ENCODE peak calls at places on chromosome 5, in eight cellular contexts. Y, W, B, J, K, A, S and U are unnamed samples.

GRCh38 chr5:98780390-98780789 is 6.9 kb downstream of the RGMB start:
- DNase-seq in K (no peak), A (no peak), Y (no peak), S (no peak), J (no peak), W (no peak), B (no peak), U (no peak)

GRCh38 chr5:134140530-134141201 is 26.2 kb downstream of the TCF7 start:
- DNase-seq in B (peak), J (peak), K (peak), S (peak), Y (peak), W (peak), A (no peak), U (peak)

GRCh38 chr5:38666668-38667498 is 110.4 kb upstream of the LIFR start:
- DNase-seq in K (no peak), Y (peak), A (no peak), J (peak), W (peak), S (no peak), B (peak), U (no peak)

GRCh38 chr5:142529626-142530278 is 156.1 kb downstream of the FGF1 start:
- DNase-seq in A (no peak), K (no peak), B (no peak), S (no peak), W (peak), Y (no peak), J (no peak), U (peak)

GRCh38 chr5:121668635-121669034 is 183.0 kb upstream of the FTMT start:
- DNase-seq in S (no peak), Y (no peak), J (no peak), B (no peak), A (peak), K (no peak), W (no peak), U (no peak)

GRCh38 chr5:172958268-172959046 is 767 bp upstream of the RPL26L1 start:
- DNase-seq in S (no peak), K (peak), J (peak), A (no peak), B (peak), W (peak), Y (peak), U (no peak)

GRCh38 chr5:128491291-128491690 is 46.8 kb downstream of the FBN2 start:
- DNase-seq in J (no peak), B (no peak), A (no peak), Y (peak), W (peak), K (no peak), S (no peak), U (no peak)

GRCh38 chr5:76701298-76701697 is 14.6 kb upstream of the F2R start:
- DNase-seq in K (no peak), W (peak), S (no peak), A (peak), J (no peak), Y (no peak), B (no peak), U (no peak)

GRCh38 chr5:113693205-113693553 is 179.7 kb downstream of the YTHDC2 start:
- DNase-seq in J (no peak), B (no peak), A (no peak), K (no peak), W (no peak), S (no peak), Y (peak), U (no peak)

GRCh38 chr5:132754947-132755346 is 7.7 kb downstream of the CCNI2 start:
- DNase-seq in W (peak), K (no peak), A (no peak), S (no peak), J (no peak), Y (peak), B (no peak), U (no peak)

GRCh38 chr5:79200573-79201183 is 35.3 kb upstream of the JMY start:
- DNase-seq in K (no peak), Y (peak), A (no peak), B (no peak), S (no peak), W (peak), J (no peak), U (no peak)

GRCh38 chr5:174491761-174492350 is 232.5 kb upstream of the MSX2 start:
- DNase-seq in Y (no peak), A (no peak), K (no peak), B (no peak), W (no peak), J (no peak), S (peak), U (no peak)

GRCh38 chr5:168093200-168093930 is 198.1 kb upstream of the WWC1 start:
- DNase-seq in A (no peak), K (no peak), J (no peak), S (no peak), Y (no peak), W (no peak), B (no peak), U (no peak)

GRCh38 chr5:154714271-154714986 is 40.7 kb upstream of the LARP1 start:
- DNase-seq in J (no peak), S (no peak), W (peak), B (peak), Y (no peak), K (no peak), A (no peak), U (peak)

GRCh38 chr5:30106596-30106995 is 1086.9 kb upstream of the CDH6 start:
- DNase-seq in A (no peak), J (no peak), B (no peak), Y (no peak), W (no peak), S (no peak), K (no peak), U (no peak)

GRCh38 chr5:127101533-127101932 is 28.2 kb upstream of the C5orf63 start:
- DNase-seq in Y (no peak), S (no peak), K (no peak), B (no peak), W (no peak), J (no peak), A (no peak), U (no peak)

GRCh38 chr5:137737349-137738256 is 1.7 kb upstream of the KLHL3 start:
- DNase-seq in K (no peak), B (peak), Y (no peak), W (peak), J (no peak), S (no peak), A (no peak), U (no peak)

DNA sequence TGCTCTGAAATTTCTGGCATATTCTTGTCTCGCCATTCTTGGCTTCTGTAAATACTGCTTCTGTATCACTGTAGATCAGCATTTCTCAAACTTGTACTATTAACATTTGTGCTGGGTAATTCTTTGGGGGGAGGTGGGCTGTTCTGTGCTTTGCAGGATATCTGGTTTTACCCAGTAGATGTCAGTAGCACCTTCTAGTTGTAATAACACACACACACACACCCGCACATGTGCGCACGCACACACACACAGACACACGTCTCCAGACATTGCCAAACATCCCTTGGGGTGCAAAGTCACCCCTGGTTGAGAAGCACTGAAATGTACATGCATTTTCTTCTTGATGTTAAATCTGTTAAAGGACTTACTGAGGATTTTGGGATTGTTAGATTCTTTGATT is 304.1 kb downstream of the MAT2B start:
- DNase-seq in J (no peak), S (no peak), W (peak), Y (no peak), B (no peak), K (no peak), A (no peak), U (no peak)
- TF ChIP-seq CTCF in J (no peak), S (no peak), W (peak), Y (no peak), B (no peak), K (no peak), A (no peak), U (no peak)

DNA sequence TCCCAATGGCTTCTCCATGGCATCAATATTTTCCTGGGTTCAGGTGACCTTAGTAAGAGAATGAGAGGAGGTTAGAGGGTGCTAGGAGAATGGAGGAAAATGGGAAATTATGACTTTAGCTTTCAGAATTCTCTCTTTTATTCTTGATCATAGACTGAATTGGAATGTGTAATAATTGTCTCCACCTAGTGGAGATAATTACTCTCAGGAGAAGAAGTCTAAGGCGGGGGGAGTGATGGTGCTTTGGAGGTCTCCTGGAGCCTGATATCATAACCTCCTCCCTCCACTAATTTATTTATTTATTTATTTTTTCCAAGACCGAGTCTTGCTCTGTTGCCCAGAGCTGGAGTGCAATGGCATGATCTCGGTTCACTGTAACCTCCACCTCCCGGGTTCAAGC is 221.3 kb downstream of the GRIA1 start:
- DNase-seq in B (no peak), K (no peak), A (no peak), W (peak), Y (no peak), J (no peak), S (no peak), U (no peak)
- TF ChIP-seq CTCF in B (no peak), K (no peak), A (no peak), W (peak), Y (no peak), J (no peak), S (no peak), U (no peak)

GRCh38 chr5:5014836-5015235 is 125.3 kb upstream of the ADAMTS16 start:
- DNase-seq in A (peak), K (no peak), B (no peak), Y (no peak), W (no peak), J (no peak), S (peak), U (no peak)
- TF ChIP-seq CTCF in A (no peak), K (no peak), B (no peak), Y (no peak), W (no peak), J (no peak), S (no peak), U (no peak)

DNA sequence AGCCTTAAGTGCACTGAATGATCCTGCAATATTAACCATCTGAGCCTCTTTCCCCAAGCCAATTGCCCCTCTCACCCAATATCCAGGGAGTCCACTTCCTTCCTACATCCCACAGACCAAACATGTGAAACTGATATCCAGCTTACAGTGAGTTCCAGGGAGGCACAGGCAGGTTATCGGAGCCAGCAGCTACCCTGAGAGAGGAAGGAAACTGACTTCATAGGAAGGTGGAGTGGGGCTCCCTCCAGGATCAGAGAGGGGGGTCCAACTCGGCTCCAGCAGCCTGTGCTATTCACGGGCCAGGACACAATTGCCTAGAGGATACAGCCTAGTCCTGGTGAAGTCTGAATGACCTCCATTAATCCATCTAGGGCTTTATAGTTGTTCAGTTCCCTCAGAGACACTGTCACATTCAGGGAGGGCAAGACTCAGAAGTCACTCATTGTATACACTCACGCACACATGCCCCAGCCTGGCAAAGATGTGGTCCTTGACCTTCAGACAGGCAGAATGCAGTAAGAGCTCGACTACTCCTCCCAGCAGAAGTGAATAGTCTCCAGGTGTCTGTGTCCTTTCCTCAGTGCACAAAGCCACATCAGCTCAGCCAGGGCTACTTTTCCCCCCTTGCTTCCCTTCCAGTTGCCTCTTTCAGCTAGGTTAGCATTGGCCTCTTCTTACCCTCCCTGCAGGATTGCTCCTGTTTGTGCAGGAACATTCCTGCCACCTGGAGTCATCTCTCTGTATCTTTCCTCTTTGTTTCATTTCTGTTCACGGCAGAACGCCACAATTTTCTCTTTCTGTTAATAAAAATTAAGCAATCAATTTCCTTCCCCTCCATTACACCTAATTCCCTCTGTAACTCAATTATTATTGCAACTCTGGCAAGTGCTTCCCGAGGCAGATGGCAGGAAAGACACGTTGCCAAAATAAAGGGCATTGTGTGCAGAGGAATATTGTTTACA is 501.7 kb downstream of the ARHGEF28 start:
- DNase-seq in J (no peak), B (no peak), Y (peak), K (no peak), W (peak), S (peak), A (no peak), U (no peak)
- TF ChIP-seq CTCF in J (peak), B (no peak), Y (no peak), K (no peak), W (peak), S (peak), A (peak), U (peak)

DNA sequence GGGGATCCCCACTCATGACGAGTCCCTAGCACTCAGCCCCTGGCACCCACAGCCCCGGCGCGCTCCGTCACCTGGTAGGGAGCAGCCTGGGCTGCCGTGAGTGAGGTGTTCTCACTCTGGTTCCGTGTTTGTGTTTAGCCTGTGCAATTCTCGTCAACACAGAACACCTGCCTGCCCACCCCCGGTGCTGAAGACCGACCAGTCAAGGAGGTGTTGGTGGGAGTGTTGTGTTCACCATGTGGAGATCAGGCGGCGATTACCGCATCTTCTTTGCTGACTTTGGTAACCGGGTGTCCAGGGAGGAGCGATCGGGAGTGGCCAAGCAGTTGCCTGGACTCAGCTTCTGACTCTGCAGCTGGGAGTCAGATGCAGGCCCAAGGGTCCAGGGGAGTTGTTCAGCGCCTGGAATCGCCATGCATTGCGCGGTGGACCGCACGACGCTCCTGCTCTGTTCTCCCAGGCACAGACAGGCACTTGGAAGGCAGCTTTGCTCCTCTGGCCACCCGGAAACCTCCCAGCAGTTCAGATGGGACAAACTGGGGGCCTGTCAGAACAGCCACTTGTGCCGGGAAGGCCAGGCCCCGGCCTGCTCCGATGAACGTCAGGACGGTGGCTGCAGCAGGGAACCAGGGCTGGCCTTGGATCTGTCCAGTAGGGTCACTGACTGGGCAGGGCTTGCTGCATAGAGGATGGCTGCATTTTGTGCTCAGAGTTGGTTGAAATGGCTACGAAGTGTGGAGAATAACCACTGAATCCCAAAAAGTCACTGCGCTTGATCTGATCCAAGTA is 28.2 kb downstream of the EXOC3 start:
- DNase-seq in Y (no peak), B (no peak), S (no peak), K (peak), A (no peak), W (no peak), J (no peak), U (no peak)
- TF ChIP-seq CTCF in Y (no peak), B (no peak), S (no peak), K (no peak), A (no peak), W (no peak), J (no peak), U (no peak)

GRCh38 chr5:160792281-160792680 is 59.7 kb downstream of the ATP10B start:
- DNase-seq in J (no peak), K (no peak), Y (no peak), W (no peak), A (no peak), S (no peak), B (no peak), U (no peak)

GRCh38 chr5:160789219-160789820 is 62.7 kb downstream of the ATP10B start:
- DNase-seq in S (no peak), W (no peak), A (no peak), J (no peak), Y (no peak), K (no peak), B (no peak), U (no peak)

GRCh38 chr5:160792732-160793454 is 59.1 kb downstream of the ATP10B start:
- DNase-seq in A (no peak), S (no peak), K (no peak), Y (no peak), B (no peak), J (no peak), W (no peak), U (no peak)

GRCh38 chr5:160787247-160787646 is 64.8 kb downstream of the ATP10B start:
- DNase-seq in K (peak), B (peak), A (no peak), Y (peak), S (no peak), W (no peak), J (no peak), U (no peak)
- TF ChIP-seq CTCF in K (peak), B (no peak), A (peak), Y (peak), S (no peak), W (no peak), J (peak), U (no peak)